ENCODE peak calls at places on chromosomes 6 and 20, in eight cellular contexts. One of them, this sample, is unnamed.

GRCh38 chr6:36739947-36740817 is 42.6 kb downstream of the RAB44 start:
- DNase-seq in posterior cingulate gyrus: no peak
- DNase-seq in stimulated activated CD8-positive, alpha-beta memory T cell treated with anti-CD3 and anti-CD28 coated beads, Interleukin-4, amount 100 ng/mL, for 48 hours: no peak
- DNase-seq in endothelial cell: no peak
- DNase-seq in mesenteric fat pad: no peak
- DNase-seq in brain pericyte: no peak
- DNase-seq in neuronal stem cell: no peak
- DNase-seq in HEK293T: no peak
- DNase-seq in this sample: no peak

GRCh38 chr20:50758469-50758868 is 27.1 kb downstream of the PARD6B start:
- DNase-seq in mesenteric fat pad: no peak
- DNase-seq in neuronal stem cell: no peak
- DNase-seq in HEK293T: no peak
- DNase-seq in stimulated activated CD8-positive, alpha-beta memory T cell treated with anti-CD3 and anti-CD28 coated beads, Interleukin-4, amount 100 ng/mL, for 48 hours: no peak
- DNase-seq in posterior cingulate gyrus: no peak
- DNase-seq in brain pericyte: no peak
- DNase-seq in endothelial cell: no peak
- DNase-seq in this sample: peak; percentile 12

GRCh38 chr6:26520840-26521484 is 17.2 kb upstream of the HMGN4 start:
- DNase-seq in posterior cingulate gyrus: peak; percentile 90
- DNase-seq in endothelial cell: peak; percentile 81
- DNase-seq in brain pericyte: peak; percentile 69
- DNase-seq in neuronal stem cell: peak; percentile 90
- DNase-seq in stimulated activated CD8-positive, alpha-beta memory T cell treated with anti-CD3 and anti-CD28 coated beads, Interleukin-4, amount 100 ng/mL, for 48 hours: peak; percentile 92
- DNase-seq in mesenteric fat pad: peak; percentile 95
- DNase-seq in HEK293T: peak; percentile 90
- DNase-seq in this sample: peak; percentile 93

GRCh38 chr6:10382728-10383127 is 32.1 kb downstream of the TFAP2A start:
- DNase-seq in stimulated activated CD8-positive, alpha-beta memory T cell treated with anti-CD3 and anti-CD28 coated beads, Interleukin-4, amount 100 ng/mL, for 48 hours: no peak
- DNase-seq in posterior cingulate gyrus: no peak
- DNase-seq in brain pericyte: no peak
- DNase-seq in endothelial cell: no peak
- DNase-seq in neuronal stem cell: no peak
- DNase-seq in mesenteric fat pad: no peak
- DNase-seq in HEK293T: no peak
- DNase-seq in this sample: no peak

GRCh38 chr6:88650029-88650619 is 313.3 kb downstream of the RNGTT start:
- DNase-seq in endothelial cell: no peak
- DNase-seq in posterior cingulate gyrus: no peak
- DNase-seq in neuronal stem cell: no peak
- DNase-seq in mesenteric fat pad: no peak
- DNase-seq in stimulated activated CD8-positive, alpha-beta memory T cell treated with anti-CD3 and anti-CD28 coated beads, Interleukin-4, amount 100 ng/mL, for 48 hours: no peak
- DNase-seq in brain pericyte: no peak
- DNase-seq in HEK293T: no peak
- DNase-seq in this sample: no peak

GRCh38 chr6:125957845-125958244 is 1.3 kb downstream of the HINT3 start:
- DNase-seq in brain pericyte: no peak
- DNase-seq in endothelial cell: no peak
- DNase-seq in stimulated activated CD8-positive, alpha-beta memory T cell treated with anti-CD3 and anti-CD28 coated beads, Interleukin-4, amount 100 ng/mL, for 48 hours: no peak
- DNase-seq in neuronal stem cell: no peak
- DNase-seq in posterior cingulate gyrus: no peak
- DNase-seq in HEK293T: peak; percentile 42
- DNase-seq in mesenteric fat pad: no peak
- DNase-seq in this sample: no peak

GRCh38 chr20:40980106-40980827 is 48.4 kb upstream of the TOP1 start:
- DNase-seq in endothelial cell: no peak
- DNase-seq in brain pericyte: no peak
- DNase-seq in mesenteric fat pad: no peak
- DNase-seq in stimulated activated CD8-positive, alpha-beta memory T cell treated with anti-CD3 and anti-CD28 coated beads, Interleukin-4, amount 100 ng/mL, for 48 hours: no peak
- DNase-seq in neuronal stem cell: no peak
- DNase-seq in posterior cingulate gyrus: no peak
- DNase-seq in HEK293T: no peak
- DNase-seq in this sample: no peak

GRCh38 chr20:1003920-1004697 is 2.0 kb upstream of the RSPO4 start:
- DNase-seq in neuronal stem cell: no peak
- DNase-seq in brain pericyte: no peak
- DNase-seq in endothelial cell: no peak
- DNase-seq in HEK293T: no peak
- DNase-seq in posterior cingulate gyrus: no peak
- DNase-seq in stimulated activated CD8-positive, alpha-beta memory T cell treated with anti-CD3 and anti-CD28 coated beads, Interleukin-4, amount 100 ng/mL, for 48 hours: no peak
- DNase-seq in mesenteric fat pad: peak; percentile 64
- DNase-seq in this sample: peak; percentile 70

GRCh38 chr20:46757754-46758678 is 48.6 kb downstream of the SLC2A10 start:
- DNase-seq in stimulated activated CD8-positive, alpha-beta memory T cell treated with anti-CD3 and anti-CD28 coated beads, Interleukin-4, amount 100 ng/mL, for 48 hours: peak; percentile 75
- DNase-seq in brain pericyte: peak; percentile 25
- DNase-seq in mesenteric fat pad: no peak
- DNase-seq in endothelial cell: peak; percentile 56
- DNase-seq in posterior cingulate gyrus: peak; percentile 84
- DNase-seq in neuronal stem cell: peak; percentile 67
- DNase-seq in HEK293T: peak; percentile 67
- DNase-seq in this sample: peak; percentile 66

GRCh38 chr6:153484056-153484455 is 353.0 kb upstream of the RGS17 start:
- DNase-seq in endothelial cell: no peak
- DNase-seq in posterior cingulate gyrus: no peak
- DNase-seq in neuronal stem cell: peak; percentile 1
- DNase-seq in HEK293T: no peak
- DNase-seq in stimulated activated CD8-positive, alpha-beta memory T cell treated with anti-CD3 and anti-CD28 coated beads, Interleukin-4, amount 100 ng/mL, for 48 hours: no peak
- DNase-seq in mesenteric fat pad: no peak
- DNase-seq in brain pericyte: no peak
- DNase-seq in this sample: no peak

GRCh38 chr6:154763650-154764049 is 30.4 kb downstream of the SCAF8 start:
- DNase-seq in neuronal stem cell: no peak
- DNase-seq in posterior cingulate gyrus: no peak
- DNase-seq in endothelial cell: no peak
- DNase-seq in stimulated activated CD8-positive, alpha-beta memory T cell treated with anti-CD3 and anti-CD28 coated beads, Interleukin-4, amount 100 ng/mL, for 48 hours: no peak
- DNase-seq in mesenteric fat pad: no peak
- DNase-seq in brain pericyte: no peak
- DNase-seq in HEK293T: no peak
- DNase-seq in this sample: no peak

GRCh38 chr20:62252342-62252966 is 14.1 kb downstream of the OSBPL2 start:
- DNase-seq in mesenteric fat pad: no peak
- DNase-seq in HEK293T: no peak
- DNase-seq in neuronal stem cell: no peak
- DNase-seq in brain pericyte: no peak
- DNase-seq in endothelial cell: no peak
- DNase-seq in posterior cingulate gyrus: no peak
- DNase-seq in stimulated activated CD8-positive, alpha-beta memory T cell treated with anti-CD3 and anti-CD28 coated beads, Interleukin-4, amount 100 ng/mL, for 48 hours: no peak
- DNase-seq in this sample: no peak